ENCODE peak calls at places on chromosomes 7 and 10, in seven cellular contexts. X, U, N, R, L, T and S are unnamed samples.

GRCh38 chr7:118005021-118005420 is 131.8 kb upstream of the CTTNBP2 start:
- DNase-seq in X (no peak), U (no peak), N (no peak), R (no peak), L (no peak), T (no peak), S (no peak)

GRCh38 chr10:117007080-117007479 is 2.1 kb upstream of the SHTN1 start:
- DNase-seq in X (no peak), U (peak), N (no peak), R (no peak), L (peak), T (no peak), S (no peak)

GRCh38 chr7:141588912-141589311 is 37.7 kb downstream of the AGK start:
- DNase-seq in X (no peak), U (no peak), N (no peak), R (no peak), L (no peak), T (no peak), S (no peak)

GRCh38 chr10:86757110-86757790 is 831 bp downstream of the BMPR1A start:
- DNase-seq in X (no peak), U (peak), N (peak), R (no peak), L (peak), T (no peak), S (no peak)

GRCh38 chr10:53122265-53122664 is 349.7 kb upstream of the MBL2 start:
- DNase-seq in X (no peak), U (no peak), N (no peak), R (no peak), L (no peak), T (no peak), S (peak)

GRCh38 chr7:108345710-108346336 is 110.4 kb downstream of the NRCAM start:
- DNase-seq in X (no peak), U (no peak), N (no peak), R (no peak), L (no peak), T (no peak), S (no peak)

GRCh38 chr10:89887406-89887805 is 186.0 kb downstream of the KIF20B start:
- DNase-seq in X (no peak), U (no peak), N (no peak), R (no peak), L (no peak), T (no peak), S (peak)

GRCh38 chr7:98879198-98879988 is 1.1 kb downstream of the TRRAP start:
- DNase-seq in X (peak), U (no peak), N (no peak), R (peak), L (peak), T (peak), S (peak)

GRCh38 chr7:41010967-41011366 is 691.9 kb downstream of the INHBA start:
- DNase-seq in X (no peak), U (peak), N (no peak), R (no peak), L (no peak), T (no peak), S (no peak)

GRCh38 chr7:106061301-106061979 is 50.7 kb downstream of the SYPL1 start:
- DNase-seq in X (no peak), U (no peak), N (no peak), R (no peak), L (no peak), T (no peak), S (peak)

GRCh38 chr7:114087674-114088539 is 169.1 kb upstream of the PPP1R3A start:
- DNase-seq in X (no peak), U (no peak), N (no peak), R (no peak), L (peak), T (no peak), S (peak)

GRCh38 chr7:151245360-151246160 is 2.9 kb downstream of the SMARCD3 start:
- DNase-seq in X (no peak), U (peak), N (peak), R (peak), L (peak), T (no peak), S (peak)

GRCh38 chr7:92833766-92834605 is 2.4 kb downstream of the CDK6 start:
- DNase-seq in X (peak), U (peak), N (peak), R (peak), L (peak), T (peak), S (peak)

GRCh38 chr7:44983742-44984477 is 5.1 kb upstream of the MYO1G start:
- DNase-seq in X (no peak), U (no peak), N (no peak), R (no peak), L (no peak), T (no peak), S (no peak)

GRCh38 chr10:22087365-22087738 is 83.8 kb upstream of the DNAJC1 start:
- DNase-seq in X (no peak), U (no peak), N (no peak), R (no peak), L (no peak), T (no peak), S (no peak)

GRCh38 chr7:124996778-124997177 is 67.2 kb upstream of the POT1 start:
- DNase-seq in X (no peak), U (no peak), N (no peak), R (no peak), L (no peak), T (no peak), S (peak)

GRCh38 chr7:5758753-5759330 is 22.6 kb downstream of the RNF216 start:
- DNase-seq in X (no peak), U (no peak), N (no peak), R (no peak), L (no peak), T (peak), S (no peak)

GRCh38 chr7:40674316-40674715 is 539.5 kb downstream of the SUGCT start:
- DNase-seq in X (no peak), U (no peak), N (no peak), R (no peak), L (no peak), T (no peak), S (no peak)

GRCh38 chr10:130014734-130015695 is 50.9 kb upstream of the EBF3 start:
- DNase-seq in X (no peak), U (no peak), N (no peak), R (no peak), L (no peak), T (no peak), S (no peak)

GRCh38 chr10:86646532-86646931 is 7.8 kb upstream of the OPN4 start:
- DNase-seq in X (no peak), U (no peak), N (no peak), R (no peak), L (no peak), T (no peak), S (no peak)

GRCh38 chr7:41224063-41224763 is 478.7 kb downstream of the INHBA start:
- DNase-seq in X (no peak), U (no peak), N (no peak), R (no peak), L (no peak), T (no peak), S (no peak)

GRCh38 chr7:22351329-22351692 is 5.6 kb downstream of the RAPGEF5 start:
- DNase-seq in X (no peak), U (no peak), N (no peak), R (no peak), L (no peak), T (no peak), S (peak)

GRCh38 chr10:101214446-101215396 is 14.5 kb downstream of the LBX1 start:
- DNase-seq in X (peak), U (peak), N (peak), R (peak), L (peak), T (no peak), S (peak)

GRCh38 chr7:97857544-97857943 is 14.7 kb downstream of the ASNS start:
- DNase-seq in X (no peak), U (no peak), N (no peak), R (no peak), L (no peak), T (no peak), S (no peak)

GRCh38 chr7:117124585-117125220 is 171.4 kb downstream of the ST7 start:
- DNase-seq in X (peak), U (peak), N (no peak), R (no peak), L (peak), T (peak), S (peak)

GRCh38 chr10:89428873-89429272 is 14.5 kb downstream of the IFIT5 start:
- DNase-seq in X (no peak), U (no peak), N (no peak), R (no peak), L (no peak), T (no peak), S (no peak)

GRCh38 chr7:1097120-1097504 is 9.2 kb downstream of the GPER1 start:
- DNase-seq in X (no peak), U (no peak), N (no peak), R (no peak), L (no peak), T (no peak), S (no peak)

GRCh38 chr7:2523941-2524807 is 4.6 kb downstream of the LFNG start:
- DNase-seq in X (no peak), U (no peak), N (peak), R (no peak), L (peak), T (peak), S (peak)

GRCh38 chr7:135200824-135201331 is 10.4 kb downstream of the WDR91 start:
- DNase-seq in X (no peak), U (no peak), N (no peak), R (no peak), L (no peak), T (no peak), S (no peak)

GRCh38 chr10:97204826-97205679 is 19.3 kb upstream of the SLIT1 start:
- DNase-seq in X (no peak), U (no peak), N (no peak), R (no peak), L (no peak), T (no peak), S (no peak)

GRCh38 chr10:127155221-127155620 is 41.2 kb downstream of the INSYN2A start:
- DNase-seq in X (no peak), U (peak), N (no peak), R (no peak), L (no peak), T (no peak), S (no peak)

GRCh38 chr10:51397695-51398094 is 301.7 kb downstream of the CSTF2T start:
- DNase-seq in X (no peak), U (peak), N (no peak), R (no peak), L (no peak), T (no peak), S (no peak)

GRCh38 chr7:116552616-116553015 is 27.8 kb downstream of the CAV1 start:
- DNase-seq in X (no peak), U (no peak), N (no peak), R (no peak), L (no peak), T (no peak), S (no peak)

GRCh38 chr7:100983451-100984187 is 14.3 kb downstream of the MUC12 start:
- DNase-seq in X (no peak), U (no peak), N (no peak), R (no peak), L (no peak), T (no peak), S (no peak)

GRCh38 chr7:121328508-121329459 is at the start of gene WNT16:
- DNase-seq in X (no peak), U (peak), N (no peak), R (no peak), L (no peak), T (no peak), S (no peak)